ENCODE peak calls at places on chromosome 4, in four cellular contexts. A is RWPE2, W is fibroblast of the aortic adventitia, M is mucosa of descending colon. T is an unnamed sample.
A peak's percentile ranks its signal among the peaks of the same experiment; 100 is the strongest.

GRCh38 chr4:74531952-74532794 is 87.2 kb downstream of the AREG start:
- DNase-seq in A (no peak), W (peak; percentile 93), M (no peak), T (peak; percentile 20)

GRCh38 chr4:4502694-4503311 is 39.0 kb downstream of the STX18 start:
- DNase-seq in A (no peak), W (no peak), M (no peak), T (peak; percentile 23)

GRCh38 chr4:158845166-158846041 is 76.6 kb downstream of the FNIP2 start:
- DNase-seq in A (no peak), W (peak; percentile 28), M (no peak), T (no peak)

GRCh38 chr4:177557416-177557815 is 115.2 kb upstream of the AGA start:
- DNase-seq in A (no peak), W (no peak), M (no peak), T (no peak)

GRCh38 chr4:15410750-15411149 is 17.1 kb upstream of the C1QTNF7 start:
- DNase-seq in A (no peak), W (no peak), M (no peak), T (no peak)

GRCh38 chr4:6942238-6942800 is 32.7 kb downstream of the TBC1D14 start:
- DNase-seq in A (no peak), W (peak; percentile 96), M (peak; percentile 66), T (peak; percentile 64)

GRCh38 chr4:34182346-34182745 is 2062.0 kb downstream of the ARAP2 start:
- DNase-seq in A (no peak), W (peak; percentile 91), M (no peak), T (no peak)

GRCh38 chr4:31085736-31086135 is 365.6 kb downstream of the PCDH7 start:
- DNase-seq in A (no peak), W (no peak), M (no peak), T (no peak)

GRCh38 chr4:3465698-3466671 is 2.9 kb downstream of the DOK7 start:
- DNase-seq in A (no peak), W (no peak), M (peak; percentile 49), T (no peak)

GRCh38 chr4:138870739-138871633 is 144.6 kb upstream of the NOCT start:
- DNase-seq in A (no peak), W (peak; percentile 87), M (no peak), T (peak; percentile 69)

GRCh38 chr4:25568788-25569231 is 86.8 kb upstream of the SLC34A2 start:
- DNase-seq in A (no peak), W (no peak), M (no peak), T (no peak)

GRCh38 chr4:186942745-186943606 is 219.3 kb upstream of the FAT1 start:
- DNase-seq in A (no peak), W (no peak), M (no peak), T (no peak)

DNA sequence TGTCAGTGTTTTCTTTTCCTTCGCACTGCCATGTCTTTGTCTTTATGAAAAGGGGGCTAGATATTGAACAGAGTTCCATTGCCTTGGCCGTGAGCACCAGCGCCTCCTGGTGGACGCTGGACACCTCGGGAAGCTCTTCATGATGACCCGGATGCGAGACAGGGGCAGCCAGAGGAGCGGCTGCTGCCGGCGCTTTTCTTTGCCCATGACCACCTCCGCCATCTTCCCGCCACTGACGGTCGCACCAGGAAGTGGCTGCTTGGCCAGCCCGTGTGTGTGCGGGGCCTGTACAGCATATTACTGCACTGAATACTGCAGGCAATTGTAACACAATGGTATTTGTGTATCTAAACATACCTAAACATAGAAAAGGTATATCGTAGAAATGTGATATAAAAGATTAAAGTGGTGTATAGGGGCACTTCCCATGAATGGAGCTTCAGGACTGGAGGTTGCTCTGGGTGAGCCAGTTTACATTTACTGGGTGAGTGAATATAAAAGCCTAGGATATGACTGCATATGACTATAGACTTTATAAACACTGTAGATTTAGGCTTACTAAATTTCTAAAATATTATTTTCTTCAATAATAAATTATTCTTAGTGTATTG is 15.8 kb upstream of the GRIA2 start:
- DNase-seq in A (no peak), W (peak; percentile 8), M (no peak), T (peak; percentile 33)
- TF ChIP-seq CTCF in A (peak; percentile 45), W (peak; percentile 58), M (no peak), T (peak; percentile 44)

GRCh38 chr4:108181704-108182103 is 13.0 kb upstream of the LEF1 start:
- DNase-seq in A (no peak), W (no peak), M (no peak), T (peak; percentile 36)
- TF ChIP-seq CTCF in A (peak; percentile 6), W (no peak), M (no peak), T (no peak)

GRCh38 chr4:1512081-1512737 is 106.0 kb upstream of the NKX1-1 start:
- DNase-seq in A (no peak), W (no peak), M (peak; percentile 36), T (no peak)

GRCh38 chr4:1514612-1515011 is 108.4 kb upstream of the NKX1-1 start:
- DNase-seq in A (no peak), W (no peak), M (no peak), T (no peak)

GRCh38 chr4:1513936-1514483 is 107.8 kb upstream of the NKX1-1 start:
- DNase-seq in A (no peak), W (no peak), M (no peak), T (no peak)

GRCh38 chr4:1511441-1512041 is 105.3 kb upstream of the NKX1-1 start:
- DNase-seq in A (no peak), W (peak; percentile 19), M (peak; percentile 53), T (no peak)

DNA sequence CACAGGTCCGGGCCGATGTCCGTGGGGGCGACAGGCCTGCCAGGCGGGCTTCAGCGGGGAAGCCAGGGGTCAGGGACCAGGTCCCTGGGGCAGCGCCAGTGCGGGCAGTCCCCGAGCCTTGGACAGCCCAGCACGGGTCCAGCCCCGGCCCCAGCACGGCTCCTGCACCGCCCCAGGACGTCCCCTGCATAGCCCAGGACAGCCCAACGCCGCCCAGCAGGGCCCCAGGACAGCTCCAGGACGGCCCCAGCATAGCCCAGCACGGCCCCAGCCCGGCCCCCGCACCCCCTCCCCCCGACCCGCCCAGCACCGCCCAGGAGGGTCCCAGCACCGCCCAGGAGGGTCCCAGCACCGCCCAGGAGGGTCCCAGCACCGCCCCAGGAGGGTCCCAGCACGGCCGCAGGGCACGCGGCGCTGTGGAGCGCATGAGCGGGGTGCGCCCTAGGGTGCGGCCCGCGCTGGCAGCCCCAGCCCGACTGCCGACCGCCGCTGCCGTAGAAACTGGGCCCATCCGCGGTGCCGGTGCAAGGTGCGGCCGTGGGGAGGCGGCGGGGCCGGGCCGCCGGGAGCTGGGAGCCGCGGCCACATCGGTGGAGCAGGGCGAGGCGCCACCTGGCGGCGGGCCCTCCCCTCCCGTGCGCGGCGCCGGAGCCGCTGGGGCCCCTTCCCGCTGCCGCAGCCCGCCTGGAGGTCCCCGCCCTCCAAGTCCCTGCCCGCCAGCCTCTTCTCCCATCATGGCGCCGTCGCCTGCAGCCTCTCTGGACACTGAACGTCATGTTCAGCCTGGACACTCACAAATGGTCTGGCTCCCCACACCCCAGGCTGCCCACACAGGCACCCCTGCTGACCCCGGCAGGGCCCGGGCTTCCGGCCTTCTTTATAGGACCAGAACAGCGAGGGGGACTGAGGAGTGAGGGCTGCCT is 106.8 kb upstream of the NKX1-1 start:
- DNase-seq in A (no peak), W (no peak), M (peak; percentile 43), T (peak; percentile 69)
- TF ChIP-seq CTCF in A (peak; percentile 75), W (peak; percentile 11), M (peak; percentile 66), T (peak; percentile 21)

GRCh38 chr4:110344165-110344564 is 131.8 kb upstream of the ENPEP start:
- DNase-seq in A (no peak), W (peak; percentile 33), M (no peak), T (peak; percentile 7)
- TF ChIP-seq CTCF in A (peak; percentile 37), W (peak; percentile 21), M (no peak), T (no peak)

GRCh38 chr4:62133977-62134376 is 933.9 kb downstream of the ADGRL3 start:
- DNase-seq in A (no peak), W (no peak), M (no peak), T (no peak)

GRCh38 chr4:62135565-62136156 is 935.5 kb downstream of the ADGRL3 start:
- DNase-seq in A (no peak), W (no peak), M (no peak), T (no peak)

GRCh38 chr4:62131049-62131448 is 930.9 kb downstream of the ADGRL3 start:
- DNase-seq in A (no peak), W (no peak), M (no peak), T (no peak)

GRCh38 chr4:62133498-62133897 is 933.4 kb downstream of the ADGRL3 start:
- DNase-seq in A (no peak), W (no peak), M (no peak), T (no peak)
- TF ChIP-seq CTCF in A (no peak), W (no peak), M (no peak), T (no peak)

GRCh38 chr4:126223784-126224407 is 909.1 kb downstream of the FAT4 start:
- DNase-seq in A (no peak), W (peak; percentile 41), M (no peak), T (no peak)
- TF ChIP-seq CTCF in A (peak; percentile 76), W (peak; percentile 80), M (no peak), T (peak; percentile 16)

DNA sequence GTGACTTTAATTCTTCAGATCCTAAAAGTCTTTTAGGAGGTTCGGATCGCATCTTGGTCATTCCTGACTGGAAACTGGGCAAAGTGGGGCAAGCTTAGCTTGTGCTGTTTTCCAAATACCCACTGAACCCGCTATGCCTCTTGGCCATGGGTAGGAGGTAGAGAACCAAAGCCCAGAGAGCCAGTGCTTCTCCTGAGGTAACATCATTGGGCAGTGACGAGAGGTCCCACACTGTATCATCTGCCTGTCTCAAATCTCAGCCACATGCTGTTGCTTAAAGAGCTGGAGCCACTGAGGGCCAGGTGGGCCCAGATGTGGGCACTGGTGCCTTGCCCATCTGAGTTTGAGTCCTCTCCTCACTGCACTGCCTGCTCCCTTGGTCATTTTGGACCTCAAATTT is 68.2 kb downstream of the SLC2A9 start:
- DNase-seq in A (no peak), W (no peak), M (no peak), T (no peak)
- TF ChIP-seq CTCF in A (no peak), W (no peak), M (no peak), T (no peak)

T was measured in GM20000.